ENCODE peak calls at places on chromosomes 2 and 18, in four cellular contexts. One of them, this sample, is unnamed.

GRCh38 chr2:95351080-95351915 is 51.2 kb upstream of the FAHD2A start:
- DNase-seq in Peyer's patch: no peak
- DNase-seq in right lobe of liver: peak; percentile 4
- DNase-seq in ovary: peak; percentile 7
- DNase-seq in this sample: peak; percentile 8

GRCh38 chr18:46019956-46020355 is 52.1 kb downstream of the PSTPIP2 start:
- DNase-seq in Peyer's patch: no peak
- DNase-seq in right lobe of liver: no peak
- DNase-seq in ovary: no peak
- DNase-seq in this sample: no peak

GRCh38 chr18:27419646-27420045 is 234.5 kb upstream of the CHST9 start:
- DNase-seq in Peyer's patch: no peak
- DNase-seq in right lobe of liver: no peak
- DNase-seq in ovary: no peak
- DNase-seq in this sample: no peak

GRCh38 chr2:201466050-201466660 is 14.6 kb downstream of the STRADB start:
- DNase-seq in Peyer's patch: no peak
- DNase-seq in right lobe of liver: no peak
- DNase-seq in ovary: no peak
- DNase-seq in this sample: peak; percentile 32

GRCh38 chr2:239268549-239268948 is 132.3 kb downstream of the HDAC4 start:
- DNase-seq in Peyer's patch: no peak
- DNase-seq in right lobe of liver: no peak
- DNase-seq in ovary: no peak
- DNase-seq in this sample: no peak

GRCh38 chr2:20241973-20242726 is 17.2 kb upstream of the SDC1 start:
- DNase-seq in Peyer's patch: no peak
- DNase-seq in right lobe of liver: no peak
- DNase-seq in ovary: no peak
- DNase-seq in this sample: no peak

GRCh38 chr18:26460449-26461091 is 87.8 kb downstream of the KCTD1 start:
- DNase-seq in Peyer's patch: no peak
- DNase-seq in right lobe of liver: no peak
- DNase-seq in ovary: no peak
- DNase-seq in this sample: no peak

GRCh38 chr2:120349125-120349921 is 3.4 kb downstream of the INHBB start:
- DNase-seq in Peyer's patch: no peak
- DNase-seq in right lobe of liver: no peak
- DNase-seq in ovary: no peak
- DNase-seq in this sample: no peak

GRCh38 chr2:18440141-18440605 is 120.3 kb downstream of the RDH14 start:
- DNase-seq in Peyer's patch: no peak
- DNase-seq in right lobe of liver: no peak
- DNase-seq in ovary: no peak
- DNase-seq in this sample: peak; percentile 51

GRCh38 chr18:36929601-36930000 is 100.7 kb downstream of the KIAA1328 start:
- DNase-seq in Peyer's patch: no peak
- DNase-seq in right lobe of liver: no peak
- DNase-seq in ovary: no peak
- DNase-seq in this sample: no peak

GRCh38 chr18:9757851-9758587 is 49.9 kb downstream of the RAB31 start:
- DNase-seq in Peyer's patch: no peak
- DNase-seq in right lobe of liver: no peak
- DNase-seq in ovary: no peak
- DNase-seq in this sample: peak; percentile 81

GRCh38 chr2:120556908-120557307 is 178.8 kb upstream of the GLI2 start:
- DNase-seq in Peyer's patch: no peak
- DNase-seq in right lobe of liver: no peak
- DNase-seq in ovary: no peak
- DNase-seq in this sample: no peak

GRCh38 chr2:238784671-238785527 is 63.0 kb upstream of the TWIST2 start:
- DNase-seq in Peyer's patch: peak; percentile 22
- DNase-seq in right lobe of liver: peak; percentile 73
- DNase-seq in ovary: peak; percentile 79
- DNase-seq in this sample: peak; percentile 81

GRCh38 chr2:69594341-69594740 is 49.2 kb downstream of the AAK1 start:
- DNase-seq in Peyer's patch: no peak
- DNase-seq in right lobe of liver: no peak
- DNase-seq in ovary: no peak
- DNase-seq in this sample: no peak

GRCh38 chr2:113182471-113183260 is 8.9 kb downstream of the PSD4 start:
- DNase-seq in Peyer's patch: no peak
- DNase-seq in right lobe of liver: no peak
- DNase-seq in ovary: no peak
- DNase-seq in this sample: no peak

GRCh38 chr2:40282428-40282827 is 169.5 kb downstream of the SLC8A1 start:
- DNase-seq in Peyer's patch: no peak
- DNase-seq in right lobe of liver: no peak
- DNase-seq in ovary: no peak
- DNase-seq in this sample: no peak

GRCh38 chr2:45826889-45827635 is 175.6 kb downstream of the PRKCE start:
- DNase-seq in Peyer's patch: no peak
- DNase-seq in right lobe of liver: no peak
- DNase-seq in ovary: no peak
- DNase-seq in this sample: peak; percentile 66

GRCh38 chr2:33240178-33240577 is 236.3 kb upstream of the RASGRP3 start:
- DNase-seq in Peyer's patch: no peak
- DNase-seq in right lobe of liver: no peak
- DNase-seq in ovary: no peak
- DNase-seq in this sample: no peak

GRCh38 chr2:120436885-120437603 is 91.1 kb downstream of the INHBB start:
- DNase-seq in Peyer's patch: no peak
- DNase-seq in right lobe of liver: no peak
- DNase-seq in ovary: no peak
- DNase-seq in this sample: no peak

GRCh38 chr2:171410101-171410500 is 23.7 kb downstream of the METTL8 start:
- DNase-seq in Peyer's patch: no peak
- DNase-seq in right lobe of liver: no peak
- DNase-seq in ovary: no peak
- DNase-seq in this sample: no peak

GRCh38 chr2:166410828-166411472 is 35.2 kb upstream of the SCN9A start:
- DNase-seq in Peyer's patch: no peak
- DNase-seq in right lobe of liver: no peak
- DNase-seq in ovary: no peak
- DNase-seq in this sample: no peak

GRCh38 chr18:43590182-43590903 is 313.1 kb upstream of the SYT4 start:
- DNase-seq in Peyer's patch: no peak
- DNase-seq in right lobe of liver: no peak
- DNase-seq in ovary: no peak
- DNase-seq in this sample: no peak

GRCh38 chr2:65134158-65134557 is 4.3 kb upstream of the RAB1A start:
- DNase-seq in Peyer's patch: no peak
- DNase-seq in right lobe of liver: no peak
- DNase-seq in ovary: no peak
- DNase-seq in this sample: no peak

GRCh38 chr18:37299471-37300304 is 265.9 kb downstream of the CELF4 start:
- DNase-seq in Peyer's patch: peak; percentile 25
- DNase-seq in right lobe of liver: peak; percentile 88
- DNase-seq in ovary: peak; percentile 96
- DNase-seq in this sample: peak; percentile 91

GRCh38 chr2:158181171-158181570 is 79.5 kb downstream of the UPP2 start:
- DNase-seq in Peyer's patch: no peak
- DNase-seq in right lobe of liver: no peak
- DNase-seq in ovary: no peak
- DNase-seq in this sample: no peak

GRCh38 chr18:5058768-5059539 is 138.1 kb downstream of the AKAIN1 start:
- DNase-seq in Peyer's patch: no peak
- DNase-seq in right lobe of liver: no peak
- DNase-seq in ovary: no peak
- DNase-seq in this sample: peak; percentile 13

GRCh38 chr2:64063924-64064331 is 44.7 kb upstream of the VPS54 start:
- DNase-seq in Peyer's patch: no peak
- DNase-seq in right lobe of liver: no peak
- DNase-seq in ovary: no peak
- DNase-seq in this sample: no peak

GRCh38 chr2:225270861-225271260 is 128.6 kb upstream of the NYAP2 start:
- DNase-seq in Peyer's patch: no peak
- DNase-seq in right lobe of liver: no peak
- DNase-seq in ovary: no peak
- DNase-seq in this sample: no peak

GRCh38 chr18:69689081-69689759 is 258.5 kb downstream of the CD226 start:
- DNase-seq in Peyer's patch: no peak
- DNase-seq in right lobe of liver: no peak
- DNase-seq in ovary: no peak
- DNase-seq in this sample: no peak

GRCh38 chr18:12838178-12838634 is 45.8 kb downstream of the PTPN2 start:
- DNase-seq in Peyer's patch: no peak
- DNase-seq in right lobe of liver: peak; percentile 78
- DNase-seq in ovary: peak; percentile 52
- DNase-seq in this sample: peak; percentile 20

GRCh38 chr2:149465873-149466272 is 121.7 kb downstream of the MMADHC start:
- DNase-seq in Peyer's patch: no peak
- DNase-seq in right lobe of liver: no peak
- DNase-seq in ovary: no peak
- DNase-seq in this sample: no peak

GRCh38 chr2:43127208-43127940 is 99.0 kb downstream of the ZFP36L2 start:
- DNase-seq in Peyer's patch: peak; percentile 81
- DNase-seq in right lobe of liver: peak; percentile 82
- DNase-seq in ovary: peak; percentile 51
- DNase-seq in this sample: peak; percentile 43

GRCh38 chr2:219593154-219593553 is 4.5 kb upstream of the STK11IP start:
- DNase-seq in Peyer's patch: no peak
- DNase-seq in right lobe of liver: no peak
- DNase-seq in ovary: no peak
- DNase-seq in this sample: no peak

GRCh38 chr2:232420463-232421188 is 14.0 kb downstream of the ALPG start:
- DNase-seq in Peyer's patch: no peak
- DNase-seq in right lobe of liver: peak; percentile 53
- DNase-seq in ovary: no peak
- DNase-seq in this sample: no peak

GRCh38 chr18:63982361-63982760 is 12.5 kb downstream of the SERPINB8 start:
- DNase-seq in Peyer's patch: no peak
- DNase-seq in right lobe of liver: no peak
- DNase-seq in ovary: no peak
- DNase-seq in this sample: no peak

DNA sequence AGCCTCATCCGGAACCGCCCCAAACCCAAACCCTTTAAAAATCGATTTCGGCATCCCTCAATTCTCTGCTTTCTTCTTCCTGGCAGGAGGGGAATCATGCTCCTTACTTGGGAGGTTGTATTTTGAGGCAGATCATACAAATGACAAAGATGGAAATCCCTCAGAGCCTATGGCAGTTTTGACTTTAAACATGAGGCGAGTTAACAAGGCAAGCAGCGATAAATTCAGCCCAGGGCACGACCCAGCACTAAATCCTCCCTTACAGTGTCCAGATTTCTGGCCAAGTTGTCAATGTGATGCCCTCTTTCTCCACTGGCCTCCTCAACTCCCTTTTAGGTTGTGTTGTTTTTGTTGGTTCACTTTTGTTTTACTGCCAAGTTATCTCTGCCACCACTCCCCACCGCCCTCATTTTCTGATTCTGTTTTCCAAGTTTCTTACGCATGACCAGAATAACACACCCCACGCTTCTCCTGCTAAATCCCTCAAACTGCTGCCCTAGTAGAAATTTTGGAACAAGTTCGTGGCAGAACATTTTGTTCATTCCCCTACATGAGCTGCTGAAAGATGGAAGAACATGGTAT is 68.3 kb downstream of the CTAGE1 start:
- DNase-seq in Peyer's patch: no peak
- DNase-seq in right lobe of liver: no peak
- DNase-seq in ovary: peak; percentile 72
- DNase-seq in this sample: peak; percentile 85
- H3K4me3 ChIP-seq in Peyer's patch: peak overlapping the region; percentile 55
- H3K4me3 ChIP-seq in right lobe of liver: peak overlapping the region; percentile 57
- H3K4me3 ChIP-seq in ovary: peak overlapping the region; percentile 66
- H3K4me3 ChIP-seq in this sample: peak overlapping the region; percentile 43

GRCh38 chr2:12035029-12035720 is 288.7 kb downstream of the LPIN1 start:
- DNase-seq in Peyer's patch: no peak
- DNase-seq in right lobe of liver: no peak
- DNase-seq in ovary: no peak
- DNase-seq in this sample: no peak
- H3K4me1 ChIP-seq in Peyer's patch: no peaks in the 10 kb centered on the region
- H3K4me1 ChIP-seq in right lobe of liver: no peaks in the 10 kb centered on the region
- H3K4me1 ChIP-seq in ovary: no peaks in the 10 kb centered on the region
- H3K4me1 ChIP-seq in this sample: no peaks in the 10 kb centered on the region

DNA sequence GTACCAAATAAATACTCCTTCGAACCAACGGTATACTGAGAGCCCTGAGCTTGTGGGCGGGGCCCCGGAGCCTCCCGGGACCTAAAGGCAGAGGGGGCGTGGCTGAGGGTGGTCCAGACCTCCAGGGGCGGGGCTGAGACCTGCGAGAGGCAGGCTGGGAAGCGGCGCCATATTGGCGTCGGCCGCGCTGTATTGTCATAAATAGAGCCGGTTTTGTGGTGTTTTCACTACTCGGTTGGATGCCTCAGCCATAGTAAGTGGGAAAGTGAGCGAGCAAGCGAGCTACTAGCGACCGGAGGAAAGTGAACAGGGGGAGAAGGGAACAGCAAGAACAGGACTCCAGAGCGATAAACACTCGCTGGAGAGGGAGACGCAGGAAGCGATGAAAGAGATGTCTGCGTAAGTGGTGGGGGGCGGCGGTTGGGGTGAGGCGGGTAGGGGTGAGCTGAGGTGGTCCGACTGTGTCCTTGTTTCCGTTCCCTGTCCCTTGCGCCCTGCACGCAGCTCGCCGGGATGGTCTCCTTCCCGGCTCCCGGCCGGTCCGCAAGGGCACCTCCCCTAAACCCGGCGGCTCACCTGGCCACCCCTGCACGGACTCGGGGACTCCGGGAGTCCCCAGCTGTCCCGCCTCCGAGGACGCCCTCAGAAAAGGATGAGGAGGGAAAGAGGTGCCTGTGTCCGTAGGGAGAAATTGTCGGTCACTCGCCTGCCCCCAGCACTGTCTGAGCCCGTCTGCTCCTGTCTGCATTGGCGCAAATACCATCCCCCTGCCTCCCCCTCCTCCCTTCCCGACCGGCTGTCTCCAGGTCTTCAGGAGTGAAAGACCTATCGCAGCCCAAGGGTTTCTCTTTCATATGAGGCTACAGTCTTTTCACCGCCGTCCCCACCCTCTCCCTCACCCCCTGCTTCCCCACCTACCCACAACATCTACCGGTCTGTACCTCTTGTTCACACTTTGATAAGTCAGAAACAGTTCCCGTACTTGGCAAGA is at the start of gene PAPOLG:
- DNase-seq in Peyer's patch: peak; percentile 99
- DNase-seq in right lobe of liver: peak; percentile 97
- DNase-seq in ovary: peak; percentile 96
- DNase-seq in this sample: peak; percentile 96
- TF ChIP-seq POLR2A in Peyer's patch: peak; percentile 45
- TF ChIP-seq POLR2A in right lobe of liver: peak; percentile 40
- TF ChIP-seq POLR2A in ovary: peak; percentile 59
- TF ChIP-seq POLR2A in this sample: peak; percentile 83

DNA sequence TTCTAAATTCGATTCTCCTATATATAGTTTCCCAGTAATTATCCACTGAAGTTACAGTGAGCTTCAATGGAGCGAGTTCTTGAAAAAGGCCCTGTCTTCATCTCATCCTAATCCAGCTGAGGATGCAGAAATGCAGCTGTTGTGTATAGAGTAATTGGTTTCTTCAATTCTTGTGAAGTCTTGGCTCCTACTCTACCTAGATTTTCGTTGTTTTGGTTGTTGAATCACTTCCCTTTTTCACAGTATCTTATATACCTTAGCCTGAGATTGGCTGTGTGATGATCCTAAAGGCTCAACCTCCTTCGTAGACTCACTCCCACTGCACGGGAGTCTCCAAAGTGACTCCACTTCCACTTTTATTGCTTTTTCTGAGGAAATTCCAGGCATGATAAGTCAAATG is 280.4 kb downstream of the PARD3B start:
- DNase-seq in Peyer's patch: no peak
- DNase-seq in right lobe of liver: no peak
- DNase-seq in ovary: no peak
- DNase-seq in this sample: no peak
- H3K4me3 ChIP-seq in Peyer's patch: no peak overlapping the region
- H3K4me3 ChIP-seq in right lobe of liver: no peak overlapping the region
- H3K4me3 ChIP-seq in ovary: no peak overlapping the region
- H3K4me3 ChIP-seq in this sample: no peak overlapping the region